ENCODE peak calls at places on chromosome 3, in nine cellular contexts. R is activated T-helper 1 cell treated with anti-CD3 and anti-CD28 coated beads, Interleukin-2, amount 50 U/mL, for 16 hours; S is T follicular helper cell; M is LHCN-M2; U is nephron progenitor cell; B is A172; H is cerebellar nuclear complex; K is lung; C is WTC11. P is an unnamed sample.

GRCh38 chr3:150308481-150308918 is 99.6 kb upstream of the TSC22D2 start:
- DNase-seq in U (no peak), H (no peak), B (peak; percentile 97), M (no peak), S (no peak), K (no peak), C (no peak), R (no peak), P (no peak)

GRCh38 chr3:178318957-178319528 is 217.2 kb upstream of the KCNMB2 start:
- DNase-seq in H (no peak), K (no peak), C (no peak), M (no peak), B (peak; percentile 8), R (no peak), S (no peak), U (no peak), P (no peak)

GRCh38 chr3:52237659-52238172 is 1.2 kb downstream of the TWF2 start:
- DNase-seq in C (no peak), B (peak; percentile 93), S (no peak), K (peak; percentile 80), U (no peak), M (peak; percentile 81), H (peak; percentile 57), R (no peak), P (no peak)

GRCh38 chr3:126983653-126984390 is 907 bp downstream of the PLXNA1 start:
- DNase-seq in S (peak; percentile 22), H (no peak), C (peak; percentile 77), R (no peak), U (peak; percentile 59), B (no peak), M (no peak), K (no peak), P (peak; percentile 37)

GRCh38 chr3:33645060-33645841 is 72.8 kb downstream of the CLASP2 start:
- DNase-seq in K (no peak), R (no peak), B (peak; percentile 38), S (peak; percentile 10), C (no peak), M (no peak), U (no peak), H (no peak), P (peak; percentile 16)

GRCh38 chr3:134312873-134313838 is 61.1 kb downstream of the AMOTL2 start:
- DNase-seq in S (no peak), C (peak; percentile 85), U (peak; percentile 80), H (no peak), K (peak; percentile 73), R (no peak), B (peak; percentile 69), M (peak; percentile 61), P (no peak)

GRCh38 chr3:32817195-32817560 is 619 bp upstream of the TRIM71 start:
- DNase-seq in H (no peak), S (no peak), B (no peak), M (no peak), U (peak; percentile 66), R (no peak), K (no peak), C (peak; percentile 42), P (no peak)

GRCh38 chr3:124107491-124107890 is 115.6 kb upstream of the ROPN1 start:
- DNase-seq in C (no peak), S (no peak), K (no peak), H (no peak), M (no peak), U (no peak), R (no peak), B (no peak), P (no peak)

GRCh38 chr3:38643090-38643489 is 6.4 kb downstream of the SCN5A start:
- DNase-seq in C (no peak), H (no peak), B (no peak), K (no peak), M (no peak), R (no peak), U (no peak), S (no peak), P (no peak)

GRCh38 chr3:12155264-12155663 is 3.4 kb downstream of the TIMP4 start:
- DNase-seq in M (no peak), H (no peak), S (no peak), R (no peak), C (no peak), U (no peak), B (no peak), K (no peak), P (no peak)

GRCh38 chr3:30498587-30498967 is 107.8 kb upstream of the TGFBR2 start:
- DNase-seq in C (no peak), M (no peak), H (no peak), K (no peak), U (no peak), B (no peak), S (no peak), R (no peak), P (no peak)

GRCh38 chr3:28916713-28917499 is 364.0 kb upstream of the RBMS3 start:
- DNase-seq in K (peak; percentile 33), H (no peak), R (no peak), S (no peak), M (peak; percentile 87), U (peak; percentile 9), C (peak; percentile 19), B (peak; percentile 56), P (no peak)

GRCh38 chr3:193078996-193079731 is 161.5 kb upstream of the MB21D2 start:
- DNase-seq in M (no peak), K (no peak), C (no peak), H (no peak), U (no peak), S (no peak), R (no peak), B (no peak), P (no peak)

GRCh38 chr3:141183606-141184005 is 48.0 kb upstream of the PXYLP1 start:
- DNase-seq in M (no peak), B (no peak), H (no peak), U (no peak), S (no peak), R (no peak), K (no peak), C (no peak), P (no peak)

GRCh38 chr3:197305854-197306253 is 7.4 kb upstream of the DLG1 start:
- DNase-seq in S (no peak), K (no peak), B (peak; percentile 53), H (no peak), M (peak; percentile 93), C (no peak), U (no peak), R (no peak), P (no peak)

GRCh38 chr3:49803464-49804140 is 541 bp downstream of the INKA1 start:
- DNase-seq in B (peak; percentile 12), U (peak; percentile 71), H (no peak), M (no peak), C (peak; percentile 66), S (peak; percentile 38), K (no peak), R (peak; percentile 17), P (peak; percentile 52)

GRCh38 chr3:40043444-40043755 is 234.0 kb downstream of the MYRIP start:
- DNase-seq in B (peak; percentile 5), R (no peak), U (no peak), S (no peak), C (no peak), K (no peak), H (no peak), M (peak; percentile 48), P (no peak)

GRCh38 chr3:56468184-56469106 is at the start of gene ERC2:
- DNase-seq in M (no peak), S (no peak), C (peak; percentile 94), B (peak; percentile 42), U (peak; percentile 87), R (no peak), H (peak; percentile 4), K (peak; percentile 43), P (no peak)

GRCh38 chr3:191246628-191247027 is 47.6 kb downstream of the OSTN start:
- DNase-seq in B (peak; percentile 95), S (no peak), K (no peak), M (peak; percentile 71), R (no peak), U (no peak), H (no peak), C (no peak), P (no peak)

P was measured in T-helper 22 cell.